ENCODE peak calls at places on chromosomes 6 and 20, in six cellular contexts. One of them, this sample, is unnamed.

GRCh38 chr6:14728396-14729024 is 517.4 kb upstream of the JARID2 start:
- DNase-seq in neuronal stem cell: no peak
- DNase-seq in mesendoderm: no peak
- DNase-seq in H9: no peak
- DNase-seq in IMR-90: peak; percentile 89
- DNase-seq in H1: no peak
- DNase-seq in this sample: peak; percentile 79

GRCh38 chr6:136201735-136202134 is 48.4 kb downstream of the MTFR2 start:
- DNase-seq in IMR-90: peak; percentile 16
- DNase-seq in H1: no peak
- DNase-seq in H9: no peak
- DNase-seq in mesendoderm: no peak
- DNase-seq in neuronal stem cell: no peak
- DNase-seq in this sample: no peak

GRCh38 chr6:152642578-152643375 is 5.6 kb upstream of the SYNE1 start:
- DNase-seq in neuronal stem cell: peak; percentile 27
- DNase-seq in H9: peak; percentile 92
- DNase-seq in H1: peak; percentile 60
- DNase-seq in mesendoderm: peak; percentile 92
- DNase-seq in IMR-90: peak; percentile 55
- DNase-seq in this sample: peak; percentile 15

GRCh38 chr6:136822051-136822378 is 377 bp upstream of the PEX7 start:
- DNase-seq in neuronal stem cell: no peak
- DNase-seq in IMR-90: peak; percentile 62
- DNase-seq in H9: peak; percentile 30
- DNase-seq in H1: peak; percentile 48
- DNase-seq in mesendoderm: no peak
- DNase-seq in this sample: no peak

GRCh38 chr20:54173653-54174451 is at the start of gene CYP24A1:
- DNase-seq in H9: peak; percentile 69
- DNase-seq in neuronal stem cell: peak; percentile 12
- DNase-seq in H1: peak; percentile 78
- DNase-seq in mesendoderm: peak; percentile 57
- DNase-seq in IMR-90: no peak
- DNase-seq in this sample: no peak

GRCh38 chr6:77292564-77293546 is 170.4 kb downstream of the HTR1B start:
- DNase-seq in H1: no peak
- DNase-seq in H9: no peak
- DNase-seq in neuronal stem cell: no peak
- DNase-seq in IMR-90: peak; percentile 80
- DNase-seq in mesendoderm: peak; percentile 43
- DNase-seq in this sample: peak; percentile 76

GRCh38 chr6:51386347-51386836 is 567.7 kb downstream of the TFAP2B start:
- DNase-seq in H1: no peak
- DNase-seq in IMR-90: no peak
- DNase-seq in neuronal stem cell: no peak
- DNase-seq in mesendoderm: no peak
- DNase-seq in H9: no peak
- DNase-seq in this sample: no peak

GRCh38 chr6:40722553-40723258 is 135.5 kb upstream of the LRFN2 start:
- DNase-seq in H1: no peak
- DNase-seq in mesendoderm: no peak
- DNase-seq in H9: no peak
- DNase-seq in neuronal stem cell: no peak
- DNase-seq in IMR-90: peak; percentile 6
- DNase-seq in this sample: peak; percentile 67

GRCh38 chr6:132220800-132221199 is 180.5 kb downstream of the MOXD1 start:
- DNase-seq in mesendoderm: no peak
- DNase-seq in IMR-90: no peak
- DNase-seq in neuronal stem cell: no peak
- DNase-seq in H9: no peak
- DNase-seq in H1: no peak
- DNase-seq in this sample: no peak

GRCh38 chr20:58308680-58309527 is 611 bp upstream of the RAB22A start:
- DNase-seq in H9: peak; percentile 41
- DNase-seq in neuronal stem cell: peak; percentile 69
- DNase-seq in IMR-90: peak; percentile 46
- DNase-seq in H1: peak; percentile 82
- DNase-seq in mesendoderm: peak; percentile 48
- DNase-seq in this sample: peak; percentile 51

GRCh38 chr20:32820698-32821378 is 1.1 kb downstream of the MAPRE1 start:
- DNase-seq in mesendoderm: no peak
- DNase-seq in H1: no peak
- DNase-seq in neuronal stem cell: no peak
- DNase-seq in H9: no peak
- DNase-seq in IMR-90: no peak
- DNase-seq in this sample: no peak

GRCh38 chr6:140897804-140898573 is 1234.7 kb upstream of the GJE1 start:
- DNase-seq in mesendoderm: no peak
- DNase-seq in IMR-90: no peak
- DNase-seq in H9: no peak
- DNase-seq in neuronal stem cell: no peak
- DNase-seq in H1: no peak
- DNase-seq in this sample: no peak

GRCh38 chr6:22658934-22659333 is 89.6 kb downstream of the HDGFL1 start:
- DNase-seq in neuronal stem cell: no peak
- DNase-seq in IMR-90: no peak
- DNase-seq in H9: no peak
- DNase-seq in mesendoderm: no peak
- DNase-seq in H1: no peak
- DNase-seq in this sample: no peak

GRCh38 chr6:118718903-118719302 is 67.5 kb upstream of the CEP85L start:
- DNase-seq in IMR-90: no peak
- DNase-seq in mesendoderm: no peak
- DNase-seq in neuronal stem cell: no peak
- DNase-seq in H9: no peak
- DNase-seq in H1: no peak
- DNase-seq in this sample: no peak

GRCh38 chr6:39416728-39417127 is 94.2 kb upstream of the KCNK16 start:
- DNase-seq in H1: no peak
- DNase-seq in mesendoderm: peak; percentile 90
- DNase-seq in neuronal stem cell: no peak
- DNase-seq in IMR-90: peak; percentile 40
- DNase-seq in H9: peak; percentile 70
- DNase-seq in this sample: peak; percentile 89

GRCh38 chr6:32397252-32397920 is 9.6 kb downstream of the BTNL2 start:
- DNase-seq in IMR-90: no peak
- DNase-seq in H1: no peak
- DNase-seq in H9: no peak
- DNase-seq in mesendoderm: no peak
- DNase-seq in neuronal stem cell: no peak
- DNase-seq in this sample: no peak

GRCh38 chr6:166317261-166318212 is 9.3 kb upstream of the PRR18 start:
- DNase-seq in IMR-90: no peak
- DNase-seq in neuronal stem cell: no peak
- DNase-seq in H9: no peak
- DNase-seq in mesendoderm: no peak
- DNase-seq in H1: no peak
- DNase-seq in this sample: no peak

GRCh38 chr6:134577998-134578397 is 260.1 kb upstream of the SGK1 start:
- DNase-seq in neuronal stem cell: no peak
- DNase-seq in H9: no peak
- DNase-seq in mesendoderm: peak; percentile 57
- DNase-seq in IMR-90: peak; percentile 59
- DNase-seq in H1: no peak
- DNase-seq in this sample: peak; percentile 47

GRCh38 chr6:4883298-4883697 is 107.1 kb downstream of the CDYL start:
- DNase-seq in mesendoderm: no peak
- DNase-seq in H9: no peak
- DNase-seq in H1: no peak
- DNase-seq in IMR-90: no peak
- DNase-seq in neuronal stem cell: no peak
- DNase-seq in this sample: no peak

GRCh38 chr20:56914532-56914931 is 285.4 kb downstream of the TFAP2C start:
- DNase-seq in H9: no peak
- DNase-seq in H1: no peak
- DNase-seq in mesendoderm: no peak
- DNase-seq in IMR-90: no peak
- DNase-seq in neuronal stem cell: no peak
- DNase-seq in this sample: no peak

GRCh38 chr6:40328376-40328987 is 258.7 kb downstream of the LRFN2 start:
- DNase-seq in H1: peak; percentile 88
- DNase-seq in neuronal stem cell: no peak
- DNase-seq in H9: peak; percentile 89
- DNase-seq in IMR-90: no peak
- DNase-seq in mesendoderm: peak; percentile 86
- DNase-seq in this sample: no peak

GRCh38 chr20:45020236-45020886 is 54.0 kb downstream of the STK4 start:
- DNase-seq in mesendoderm: no peak
- DNase-seq in H9: no peak
- DNase-seq in IMR-90: peak; percentile 33
- DNase-seq in H1: no peak
- DNase-seq in neuronal stem cell: no peak
- DNase-seq in this sample: peak; percentile 50

GRCh38 chr20:55793986-55794385 is 211.3 kb downstream of the CBLN4 start:
- DNase-seq in H9: no peak
- DNase-seq in IMR-90: no peak
- DNase-seq in mesendoderm: no peak
- DNase-seq in neuronal stem cell: no peak
- DNase-seq in H1: no peak
- DNase-seq in this sample: no peak

GRCh38 chr6:36414481-36414880 is 27.0 kb upstream of the ETV7 start:
- DNase-seq in IMR-90: peak; percentile 8
- DNase-seq in mesendoderm: peak; percentile 9
- DNase-seq in H9: no peak
- DNase-seq in neuronal stem cell: no peak
- DNase-seq in H1: no peak
- DNase-seq in this sample: peak; percentile 8

GRCh38 chr20:62117362-62117646 is 5.0 kb upstream of the LSM14B start:
- DNase-seq in neuronal stem cell: no peak
- DNase-seq in mesendoderm: peak; percentile 86
- DNase-seq in IMR-90: no peak
- DNase-seq in H9: no peak
- DNase-seq in H1: no peak
- DNase-seq in this sample: no peak

DNA sequence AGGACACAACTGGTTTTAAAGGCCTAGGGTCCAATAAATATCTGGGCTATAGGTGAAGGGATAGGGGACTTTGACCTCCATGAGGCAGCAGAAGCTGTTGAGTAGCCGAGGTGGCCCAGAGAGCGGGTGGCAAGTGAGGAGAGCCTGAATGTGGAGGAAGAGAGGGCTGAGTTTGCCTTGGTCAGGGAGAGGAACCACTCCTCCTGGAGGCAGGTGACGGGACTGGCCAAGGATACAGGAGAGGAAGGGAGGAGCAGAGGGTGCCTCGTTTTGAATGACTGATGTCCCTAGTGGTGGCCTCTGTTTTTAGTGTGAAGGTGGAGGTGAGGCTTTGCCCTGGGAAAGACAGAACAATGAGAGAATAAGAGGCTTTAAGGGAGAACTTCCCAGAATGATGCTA is 19.1 kb upstream of the AAR2 start:
- DNase-seq in neuronal stem cell: no peak
- DNase-seq in H9: peak; percentile 87
- DNase-seq in H1: peak; percentile 70
- DNase-seq in IMR-90: no peak
- DNase-seq in mesendoderm: peak; percentile 90
- DNase-seq in this sample: no peak
- H2BK15ac ChIP-seq in neuronal stem cell: no peak overlapping the region
- H2BK15ac ChIP-seq in H9: no peak overlapping the region
- H2BK15ac ChIP-seq in H1: no peak overlapping the region
- H2BK15ac ChIP-seq in IMR-90: no peak overlapping the region
- H2BK15ac ChIP-seq in mesendoderm: no peak overlapping the region
- H2BK15ac ChIP-seq in this sample: no peak overlapping the region

DNA sequence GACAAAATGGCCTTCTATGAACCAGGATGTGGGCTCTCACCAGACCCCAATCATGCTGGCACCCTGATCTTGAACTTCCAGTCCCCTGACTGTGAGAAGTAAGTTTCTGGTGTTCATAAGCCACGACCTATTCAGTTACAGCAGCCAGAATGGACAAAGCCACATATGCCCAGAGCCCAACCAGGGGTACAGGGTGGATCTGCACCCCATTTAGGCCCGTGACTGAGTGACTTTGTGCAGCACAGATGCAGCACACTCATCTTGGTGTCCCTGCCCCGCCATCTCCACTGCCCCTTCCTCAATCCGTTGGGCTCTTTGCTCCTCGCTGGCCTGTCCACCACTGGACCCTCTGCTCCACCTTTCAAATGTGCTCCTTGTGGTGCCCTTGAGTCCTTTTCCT is 205.6 kb downstream of the QKI start:
- DNase-seq in mesendoderm: no peak
- DNase-seq in H1: no peak
- DNase-seq in IMR-90: no peak
- DNase-seq in H9: no peak
- DNase-seq in neuronal stem cell: no peak
- DNase-seq in this sample: no peak
- H2BK15ac ChIP-seq in mesendoderm: no peak overlapping the region
- H2BK15ac ChIP-seq in H1: no peak overlapping the region
- H2BK15ac ChIP-seq in IMR-90: no peak overlapping the region
- H2BK15ac ChIP-seq in H9: no peak overlapping the region
- H2BK15ac ChIP-seq in neuronal stem cell: no peak overlapping the region
- H2BK15ac ChIP-seq in this sample: no peak overlapping the region

GRCh38 chr6:88567696-88568095 is 395.7 kb downstream of the RNGTT start:
- DNase-seq in H1: no peak
- DNase-seq in H9: no peak
- DNase-seq in mesendoderm: no peak
- DNase-seq in neuronal stem cell: no peak
- DNase-seq in IMR-90: no peak
- DNase-seq in this sample: no peak

GRCh38 chr6:88573561-88573960 is 389.9 kb downstream of the RNGTT start:
- DNase-seq in mesendoderm: no peak
- DNase-seq in H1: no peak
- DNase-seq in H9: no peak
- DNase-seq in neuronal stem cell: no peak
- DNase-seq in IMR-90: no peak
- DNase-seq in this sample: no peak

GRCh38 chr6:88566746-88567534 is 396.5 kb downstream of the RNGTT start:
- DNase-seq in H1: no peak
- DNase-seq in neuronal stem cell: no peak
- DNase-seq in H9: no peak
- DNase-seq in IMR-90: no peak
- DNase-seq in mesendoderm: peak; percentile 16
- DNase-seq in this sample: no peak

GRCh38 chr6:88572449-88573139 is 390.8 kb downstream of the RNGTT start:
- DNase-seq in IMR-90: no peak
- DNase-seq in mesendoderm: no peak
- DNase-seq in H1: no peak
- DNase-seq in neuronal stem cell: no peak
- DNase-seq in H9: no peak
- DNase-seq in this sample: no peak

GRCh38 chr6:88569959-88570358 is 393.5 kb downstream of the RNGTT start:
- DNase-seq in H1: no peak
- DNase-seq in H9: no peak
- DNase-seq in mesendoderm: no peak
- DNase-seq in neuronal stem cell: no peak
- DNase-seq in IMR-90: no peak
- DNase-seq in this sample: no peak
- H2BK15ac ChIP-seq in H1: no peak overlapping the region
- H2BK15ac ChIP-seq in H9: no peak overlapping the region
- H2BK15ac ChIP-seq in mesendoderm: no peak overlapping the region
- H2BK15ac ChIP-seq in neuronal stem cell: no peak overlapping the region
- H2BK15ac ChIP-seq in IMR-90: no peak overlapping the region
- H2BK15ac ChIP-seq in this sample: no peak overlapping the region

DNA sequence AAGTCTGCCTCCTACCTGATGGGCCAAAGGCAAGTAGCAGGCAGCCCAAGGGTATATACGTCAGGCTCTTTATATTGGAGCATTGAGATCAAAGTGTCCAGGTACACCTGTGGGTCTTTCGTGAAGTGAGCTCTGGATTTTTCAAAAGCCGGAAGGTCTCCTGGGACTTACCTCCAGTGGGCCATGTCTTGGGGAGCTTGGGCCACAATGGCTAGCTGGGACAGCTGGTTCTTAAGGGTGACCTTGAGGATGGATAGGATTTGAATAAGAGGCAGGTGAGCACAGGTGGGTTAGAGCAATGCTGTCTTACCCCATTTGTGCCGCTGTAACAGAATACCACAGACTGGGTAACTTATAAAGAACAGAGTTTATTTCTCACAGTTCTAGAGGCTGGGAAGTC is 153.4 kb downstream of the CDC5L start:
- DNase-seq in mesendoderm: no peak
- DNase-seq in neuronal stem cell: no peak
- DNase-seq in IMR-90: no peak
- DNase-seq in H1: peak; percentile 22
- DNase-seq in H9: peak; percentile 7
- DNase-seq in this sample: no peak
- H2BK15ac ChIP-seq in mesendoderm: no peak overlapping the region
- H2BK15ac ChIP-seq in neuronal stem cell: no peak overlapping the region
- H2BK15ac ChIP-seq in IMR-90: no peak overlapping the region
- H2BK15ac ChIP-seq in H1: peak overlapping the region; percentile 31
- H2BK15ac ChIP-seq in H9: no peak overlapping the region
- H2BK15ac ChIP-seq in this sample: no peak overlapping the region

This sample was measured in mesenchymal stem cell.